ENCODE peak calls at places on chromosomes 2 and 18, in five cellular contexts. F is WTC11, V is K562, L is A549, U is GM12878. X is an unnamed sample.

GRCh38 chr18:62080172-62080571 is 106.7 kb downstream of the PIGN start:
- DNase-seq in U (no peak), F (no peak), L (no peak), V (no peak), X (no peak)

GRCh38 chr2:45826476-45826875 is 175.0 kb downstream of the PRKCE start:
- DNase-seq in U (no peak), L (no peak), F (no peak), V (no peak), X (no peak)

GRCh38 chr2:171347591-171348032 is 86.2 kb downstream of the METTL8 start:
- DNase-seq in U (no peak), F (no peak), V (no peak), L (peak), X (no peak)

GRCh38 chr2:205197468-205198129 is 484.7 kb upstream of the NRP2 start:
- DNase-seq in L (no peak), F (no peak), U (no peak), V (no peak), X (no peak)

GRCh38 chr2:181949047-181949446 is 36.6 kb upstream of the PPP1R1C start:
- DNase-seq in U (no peak), V (no peak), F (no peak), L (no peak), X (no peak)

GRCh38 chr2:65045651-65046050 is 10.6 kb upstream of the CEP68 start:
- DNase-seq in L (no peak), V (no peak), F (peak), U (no peak), X (no peak)

GRCh38 chr18:54130631-54131030 is 93.8 kb downstream of the MBD2 start:
- DNase-seq in V (no peak), L (no peak), F (no peak), U (no peak), X (no peak)

GRCh38 chr2:13009027-13009426 is 292.3 kb downstream of the TRIB2 start:
- DNase-seq in V (no peak), U (no peak), F (no peak), L (no peak), X (no peak)

GRCh38 chr2:109582928-109583895 is 30.6 kb downstream of the SEPTIN10 start:
- DNase-seq in L (no peak), U (peak), V (no peak), F (no peak), X (no peak)

GRCh38 chr2:110744429-110744828 is 12.1 kb downstream of the ACOXL start:
- DNase-seq in U (peak), F (no peak), L (no peak), V (no peak), X (no peak)

GRCh38 chr2:113879457-113879856 is 10.4 kb upstream of the ACTR3 start:
- DNase-seq in F (no peak), V (no peak), L (no peak), U (no peak), X (no peak)

GRCh38 chr18:79872852-79873444 is 75.2 kb downstream of the KCNG2 start:
- DNase-seq in V (no peak), F (no peak), U (no peak), L (no peak), X (no peak)

GRCh38 chr18:61820842-61821241 is 72.0 kb downstream of the RNF152 start:
- DNase-seq in V (no peak), U (no peak), L (no peak), F (no peak), X (no peak)

GRCh38 chr2:204264746-204265145 is 280.5 kb upstream of the PARD3B start:
- DNase-seq in F (no peak), L (no peak), U (no peak), V (no peak), X (no peak)

GRCh38 chr2:236464140-236464539 is 105.5 kb upstream of the ACKR3 start:
- DNase-seq in V (no peak), F (no peak), U (no peak), L (no peak), X (no peak)

GRCh38 chr2:105761931-105762515 is 17.3 kb downstream of the NCK2 start:
- DNase-seq in V (no peak), U (no peak), F (peak), L (no peak), X (no peak)

GRCh38 chr2:212646698-212647097 is 108.1 kb upstream of the ERBB4 start:
- DNase-seq in V (no peak), F (no peak), L (no peak), U (no peak), X (no peak)

GRCh38 chr18:9619990-9620389 is 5.6 kb upstream of the PPP4R1 start:
- DNase-seq in F (no peak), L (no peak), V (no peak), U (no peak), X (no peak)

GRCh38 chr2:23241106-23241505 is 143.9 kb upstream of the KLHL29 start:
- DNase-seq in L (no peak), U (no peak), V (no peak), F (no peak), X (no peak)

GRCh38 chr18:7317804-7318231 is 86.9 kb downstream of the LRRC30 start:
- DNase-seq in L (no peak), U (no peak), V (no peak), F (no peak), X (no peak)

GRCh38 chr2:19256239-19256638 is 102.2 kb downstream of the OSR1 start:
- DNase-seq in U (no peak), L (peak), F (no peak), V (no peak), X (no peak)

DNA sequence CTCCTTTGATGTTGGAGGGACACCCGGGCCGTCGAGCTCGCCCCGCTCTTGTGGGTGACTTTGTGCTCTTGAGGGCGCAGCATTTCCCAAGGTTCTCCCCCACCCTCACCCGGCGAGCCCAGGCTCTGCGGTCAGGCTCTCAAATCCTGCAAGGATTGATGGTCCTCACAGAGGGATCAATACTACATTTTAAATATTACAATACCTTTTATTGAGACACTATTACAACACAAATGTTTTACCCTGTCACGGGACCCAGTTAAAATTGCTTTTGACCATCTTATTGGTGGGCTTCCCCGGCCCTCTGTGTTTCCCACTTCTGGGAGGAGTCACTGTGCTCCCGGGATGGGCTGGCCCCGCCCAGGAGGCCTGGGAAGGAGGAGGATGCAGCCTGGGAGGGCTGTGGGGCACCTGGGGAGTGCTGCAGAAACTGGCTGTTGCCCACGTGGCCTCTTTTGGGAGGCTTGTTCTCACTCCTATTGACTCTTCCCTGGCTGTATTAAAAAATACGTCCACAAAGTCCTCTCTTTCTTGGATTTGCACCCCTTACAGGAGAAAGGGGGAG is 222.7 kb downstream of the INSIG2 start:
- DNase-seq in L (no peak), F (peak), U (no peak), V (no peak), X (no peak)
- TF ChIP-seq ESRRA in L (no peak), F (no peak), U (no peak), V (no peak), X (no peak)

DNA sequence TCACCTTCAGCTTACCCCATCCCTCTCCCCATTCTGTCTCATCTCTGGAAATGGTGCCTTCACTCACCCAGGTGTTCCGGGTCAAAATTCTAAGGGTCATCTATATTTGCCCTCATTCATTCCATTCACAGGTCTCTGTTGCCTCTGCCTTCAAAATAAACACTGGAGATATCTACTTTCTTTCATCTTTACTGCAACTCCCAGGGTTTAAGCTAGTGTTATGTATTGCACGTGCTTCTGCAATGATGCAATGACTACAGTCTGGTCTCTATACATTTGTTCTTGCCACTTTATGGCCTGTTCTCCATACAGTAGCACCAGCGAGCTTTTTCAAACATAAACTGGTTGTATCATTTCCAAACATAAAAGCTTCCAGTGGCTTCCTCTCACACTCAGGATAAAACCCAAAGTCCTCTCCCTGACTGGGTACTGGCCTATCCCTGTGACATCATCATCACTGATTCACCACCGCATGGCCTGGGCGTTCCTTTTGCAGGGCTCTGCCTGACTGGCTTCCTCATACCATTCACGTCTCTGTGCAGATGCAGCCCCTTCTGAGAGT is 14.3 kb downstream of the DSG2 start:
- DNase-seq in U (no peak), V (no peak), L (peak), F (no peak), X (peak)
- TF ChIP-seq ESRRA in U (no peak), V (no peak), L (no peak), F (no peak), X (peak)

GRCh38 chr18:23257686-23258565 is 122.6 kb downstream of the CABLES1 start:
- DNase-seq in L (no peak), U (no peak), F (no peak), V (no peak), X (no peak)
- TF ChIP-seq ESRRA in L (no peak), U (no peak), F (no peak), V (no peak), X (no peak)

GRCh38 chr2:240069846-240070245 is 16.5 kb upstream of the OR6B3 start:
- DNase-seq in V (no peak), F (no peak), L (no peak), U (no peak), X (no peak)
- TF ChIP-seq ESRRA in V (no peak), F (no peak), L (no peak), U (no peak), X (no peak)

GRCh38 chr18:48356909-48357631 is 52.1 kb downstream of the ZBTB7C start:
- DNase-seq in F (no peak), U (no peak), V (no peak), L (no peak), X (no peak)
- TF ChIP-seq ESRRA in F (no peak), U (no peak), V (no peak), L (no peak), X (no peak)

DNA sequence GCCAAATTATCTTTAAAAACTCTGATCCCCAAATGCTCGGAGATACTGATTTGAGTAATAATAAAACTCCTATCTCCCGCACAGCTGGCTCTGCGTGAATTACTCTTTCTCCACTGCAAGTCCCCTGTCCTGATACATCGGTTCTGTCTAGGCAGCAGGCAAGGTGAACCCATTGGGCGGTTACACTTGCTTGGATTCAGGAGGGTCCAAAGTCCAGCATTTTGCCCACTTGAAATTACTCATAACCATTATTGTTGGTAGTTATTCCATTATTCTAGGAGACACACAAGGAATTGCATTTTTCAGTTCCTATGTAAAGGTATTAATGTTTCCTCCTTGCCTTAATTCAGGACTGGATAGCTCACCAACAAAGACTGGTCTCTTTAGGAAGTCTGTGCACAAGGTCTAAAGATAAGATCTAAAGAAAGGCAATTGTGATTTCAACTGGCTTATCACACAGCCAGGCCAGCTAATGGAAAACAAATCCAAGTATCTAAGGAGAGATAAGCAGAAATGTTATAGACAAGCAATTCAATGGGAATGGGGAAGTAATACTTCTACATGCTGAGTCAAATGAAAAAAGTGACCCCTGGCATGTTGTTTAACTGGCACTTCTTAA is 23.2 kb upstream of the NPC1 start:
- DNase-seq in L (no peak), U (no peak), F (no peak), V (no peak), X (no peak)
- TF ChIP-seq ESRRA in L (no peak), U (no peak), F (no peak), V (no peak), X (no peak)

GRCh38 chr18:34444622-34445021 is 219.9 kb upstream of the NOL4 start:
- DNase-seq in V (no peak), L (no peak), U (no peak), F (no peak), X (no peak)
- TF ChIP-seq ESRRA in V (no peak), L (no peak), U (no peak), F (no peak), X (no peak)

DNA sequence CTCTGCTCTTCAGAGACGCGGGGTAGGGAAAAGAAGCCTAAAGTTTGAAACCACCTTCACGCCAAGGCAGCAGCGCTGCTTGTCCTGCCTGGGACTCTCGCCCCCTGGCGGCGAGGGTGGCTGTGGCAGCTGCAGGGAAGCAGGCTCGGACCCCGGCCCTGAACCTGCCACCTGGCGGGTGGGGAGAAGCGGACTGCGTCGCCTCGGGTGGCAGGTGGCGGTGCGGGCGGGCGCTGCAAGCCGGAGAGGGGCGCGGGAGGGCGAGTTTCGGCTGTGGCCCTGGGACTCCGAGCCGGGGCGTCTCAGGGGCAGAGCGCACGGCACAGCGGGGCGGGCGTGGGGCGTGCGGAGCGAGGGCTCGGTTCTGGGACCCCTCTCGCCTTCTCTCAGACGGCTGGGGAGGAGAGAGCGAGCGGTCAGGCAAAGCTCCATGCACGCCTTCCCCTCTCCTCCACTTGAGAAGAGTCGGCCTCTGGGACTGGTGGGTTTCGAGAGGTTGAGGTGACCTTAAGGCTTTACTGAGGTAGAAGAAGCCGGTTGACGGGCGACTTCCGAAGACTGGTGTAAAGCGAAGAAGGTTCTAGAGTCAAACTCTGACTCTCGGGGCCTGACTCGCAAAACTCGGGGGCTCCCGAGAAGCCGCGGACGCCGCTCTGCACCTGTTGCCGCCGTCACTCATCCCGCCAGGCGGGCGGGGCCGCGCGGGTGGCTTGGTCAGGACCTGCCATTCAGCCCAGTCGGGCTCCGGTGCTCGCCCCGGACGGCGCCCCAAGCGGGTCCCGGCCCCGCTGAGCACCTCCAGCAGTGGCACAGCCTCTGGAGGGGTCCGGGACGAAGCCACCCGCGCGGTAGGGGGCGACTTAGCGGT is 1.1 kb upstream of the BOLL start:
- DNase-seq in V (no peak), F (peak), L (peak), U (no peak), X (no peak)
- TF ChIP-seq ESRRA in V (no peak), F (peak), L (no peak), U (no peak), X (no peak)

GRCh38 chr18:43271593-43272432 is 5.5 kb downstream of the SYT4 start:
- DNase-seq in F (peak), V (peak), L (peak), U (no peak), X (peak)

GRCh38 chr18:43277164-43277600 is at the start of gene SYT4:
- DNase-seq in V (no peak), U (no peak), F (peak), L (peak), X (peak)

GRCh38 chr18:43278401-43278800 is 1.1 kb upstream of the SYT4 start:
- DNase-seq in U (no peak), L (no peak), V (no peak), F (no peak), X (no peak)

GRCh38 chr18:43276471-43276870 is 819 bp downstream of the SYT4 start:
- DNase-seq in L (no peak), U (no peak), F (no peak), V (no peak), X (no peak)

GRCh38 chr18:43274526-43274925 is 2.8 kb downstream of the SYT4 start:
- DNase-seq in F (no peak), V (no peak), U (no peak), L (no peak), X (no peak)
- TF ChIP-seq ESRRA in F (no peak), V (no peak), U (no peak), L (no peak), X (no peak)

DNA sequence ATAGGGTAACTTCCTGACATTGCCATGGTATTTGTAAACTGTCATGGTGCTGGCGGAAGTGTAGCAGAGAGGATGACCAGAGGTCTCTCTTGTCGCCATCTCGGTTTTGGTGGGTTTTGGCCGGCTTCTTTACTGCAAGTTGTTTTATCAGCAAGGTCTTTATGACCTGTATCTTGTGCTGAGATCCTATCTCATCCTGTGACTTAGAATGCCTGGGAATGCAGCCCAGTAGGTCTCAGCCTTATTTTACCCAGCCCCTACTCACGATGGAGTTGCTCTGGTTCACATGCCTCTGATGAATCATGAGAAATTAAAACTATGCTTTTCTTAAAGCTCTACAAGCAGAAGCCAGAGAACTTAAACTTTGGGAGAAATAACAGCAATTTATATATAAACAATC is 12.7 kb upstream of the NFU1 start:
- DNase-seq in V (no peak), U (no peak), F (no peak), L (no peak), X (no peak)
- TF ChIP-seq ESRRA in V (no peak), U (no peak), F (no peak), L (no peak), X (no peak)